ENCODE peak calls at places on chromosomes 12 and 14, in five cellular contexts. B is body of pancreas, T is A549, M is K562, D is breast epithelium. Q is an unnamed sample.

GRCh38 chr14:89327771-89328212 is 89.2 kb downstream of the FOXN3 start:
- DNase-seq in B (no peak), T (no peak), M (no peak), D (no peak), Q (no peak)

GRCh38 chr12:32947203-32947795 is 50.7 kb upstream of the PKP2 start:
- DNase-seq in B (no peak), T (peak), M (no peak), D (no peak), Q (no peak)

GRCh38 chr12:6215120-6215807 is 15.1 kb downstream of the CD9 start:
- DNase-seq in B (no peak), T (no peak), M (no peak), D (no peak), Q (no peak)

GRCh38 chr14:38339704-38340103 is 83.8 kb upstream of the CLEC14A start:
- DNase-seq in B (no peak), T (no peak), M (no peak), D (no peak), Q (no peak)

GRCh38 chr14:96914729-96915128 is 117.5 kb downstream of the VRK1 start:
- DNase-seq in B (no peak), T (no peak), M (no peak), D (no peak), Q (no peak)

GRCh38 chr14:22379727-22380126 is 209.3 kb downstream of the DAD1 start:
- DNase-seq in B (no peak), T (no peak), M (no peak), D (no peak), Q (no peak)

GRCh38 chr12:125651625-125652024 is 586.4 kb downstream of the AACS start:
- DNase-seq in B (no peak), T (no peak), M (no peak), D (no peak), Q (no peak)

GRCh38 chr14:94120667-94121335 is 8.6 kb downstream of the IFI27L2 start:
- DNase-seq in B (no peak), T (no peak), M (no peak), D (no peak), Q (no peak)

GRCh38 chr14:55847766-55848165 is 267.8 kb downstream of the KTN1 start:
- DNase-seq in B (no peak), T (no peak), M (no peak), D (no peak), Q (no peak)

DNA sequence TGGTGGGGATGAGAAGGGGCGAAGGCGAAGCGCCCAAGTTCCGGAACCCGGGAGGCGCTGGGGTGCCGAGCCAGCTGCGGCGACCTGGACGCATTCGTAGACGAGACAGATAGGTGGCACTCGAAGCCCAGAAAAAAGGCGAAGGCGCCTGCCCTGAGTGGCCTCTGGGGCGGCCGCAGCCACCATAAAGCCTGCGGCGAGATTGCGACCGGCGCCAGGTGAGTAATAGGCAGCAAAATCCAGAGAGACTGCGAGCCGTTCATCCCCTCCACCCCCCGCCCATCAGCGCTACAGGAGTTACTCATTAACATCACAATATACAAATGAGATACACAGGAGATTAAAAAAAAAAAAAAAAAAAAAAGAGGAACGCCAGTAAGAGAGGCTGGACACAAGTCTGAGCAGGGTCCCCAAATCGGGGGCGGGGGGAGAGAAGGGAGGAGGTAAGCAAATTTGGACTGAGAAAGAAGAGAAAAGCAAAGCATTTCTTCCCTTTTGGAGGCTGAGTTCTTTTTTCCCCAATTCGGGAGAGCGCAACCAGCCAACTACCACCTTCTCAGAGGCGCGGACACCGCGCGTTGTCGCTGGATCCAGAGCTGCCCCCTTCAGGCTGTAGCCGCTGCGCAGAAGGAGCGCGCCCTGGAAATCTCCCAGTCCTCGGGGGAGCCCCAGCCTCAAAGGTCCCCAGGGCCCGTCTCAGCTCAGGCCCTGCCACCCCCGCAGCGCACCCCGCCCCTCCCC is 15.7 kb downstream of the TBX3 start:
- DNase-seq in B (peak), T (peak), M (peak), D (peak), Q (peak)
- TF ChIP-seq POLR2A in B (no peak), T (no peak), M (no peak), D (no peak), Q (no peak)

GRCh38 chr12:115354476-115354890 is 670.5 kb upstream of the TBX3 start:
- DNase-seq in B (no peak), T (no peak), M (no peak), D (no peak), Q (no peak)

GRCh38 chr12:115351513-115352077 is 667.6 kb upstream of the TBX3 start:
- DNase-seq in B (no peak), T (no peak), M (no peak), D (no peak), Q (no peak)

GRCh38 chr12:115353467-115353866 is 669.5 kb upstream of the TBX3 start:
- DNase-seq in B (no peak), T (no peak), M (no peak), D (no peak), Q (no peak)

GRCh38 chr12:115355301-115355700 is 671.3 kb upstream of the TBX3 start:
- DNase-seq in B (no peak), T (no peak), M (no peak), D (no peak), Q (no peak)

DNA sequence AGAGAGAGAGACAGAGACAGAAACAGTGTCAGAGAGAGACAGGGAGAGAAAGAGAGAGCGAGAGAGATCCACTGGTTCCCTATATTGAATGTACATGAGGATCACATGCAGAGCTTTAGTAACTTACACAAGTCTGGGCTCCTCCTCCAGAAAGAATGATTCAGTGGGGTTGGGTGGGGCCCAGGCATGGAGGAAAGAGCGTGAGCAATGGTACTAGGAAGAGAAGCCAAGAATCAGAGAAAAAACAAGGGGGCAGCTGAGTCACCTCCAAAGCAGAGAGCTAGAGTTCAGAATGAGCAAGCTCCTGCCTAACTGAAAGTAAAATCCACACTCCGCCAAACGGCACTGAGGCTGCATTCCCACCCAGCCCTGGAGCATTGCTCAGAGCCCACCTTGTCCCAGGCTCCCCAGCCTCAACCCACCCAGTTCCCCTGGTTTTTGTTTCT is 670.1 kb upstream of the TBX3 start:
- DNase-seq in B (peak), T (peak), M (no peak), D (peak), Q (peak)
- H3K4me3 ChIP-seq in B (no peak), T (peak), M (no peak), D (peak), Q (peak)

DNA sequence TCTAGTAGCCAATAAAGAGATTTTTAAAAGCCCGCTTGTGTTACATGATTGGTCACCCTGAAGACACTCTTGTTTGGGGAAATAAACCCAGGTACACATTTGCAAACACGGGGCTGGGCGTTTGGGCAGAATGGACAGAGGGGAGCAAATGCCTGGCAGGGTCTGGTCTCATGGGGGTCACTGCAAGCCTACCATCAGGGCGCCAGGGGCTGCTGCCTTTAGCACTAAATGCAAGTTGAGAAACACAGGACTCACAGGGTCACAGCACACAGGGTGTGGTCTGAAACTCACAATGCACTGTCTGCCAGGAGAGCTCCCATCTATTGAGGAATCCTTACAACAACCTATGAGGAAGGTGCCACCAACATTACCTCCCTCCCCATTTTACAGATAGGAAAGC is 62.6 kb downstream of the CHGA start:
- DNase-seq in B (no peak), T (no peak), M (no peak), D (no peak), Q (no peak)
- TF ChIP-seq POLR2A in B (no peak), T (no peak), M (no peak), D (no peak), Q (no peak)

GRCh38 chr12:54004063-54004840 is 4.3 kb downstream of the HOXC9 start:
- DNase-seq in B (no peak), T (no peak), M (no peak), D (no peak), Q (no peak)

GRCh38 chr12:54003625-54004024 is 3.7 kb downstream of the HOXC9 start:
- DNase-seq in B (no peak), T (no peak), M (no peak), D (no peak), Q (no peak)

GRCh38 chr12:54005853-54006699 is 2.7 kb upstream of the HOXC8 start:
- DNase-seq in B (peak), T (peak), M (peak), D (peak), Q (peak)

GRCh38 chr12:54005531-54005852 is 3.3 kb upstream of the HOXC8 start:
- DNase-seq in B (no peak), T (no peak), M (no peak), D (no peak), Q (no peak)

DNA sequence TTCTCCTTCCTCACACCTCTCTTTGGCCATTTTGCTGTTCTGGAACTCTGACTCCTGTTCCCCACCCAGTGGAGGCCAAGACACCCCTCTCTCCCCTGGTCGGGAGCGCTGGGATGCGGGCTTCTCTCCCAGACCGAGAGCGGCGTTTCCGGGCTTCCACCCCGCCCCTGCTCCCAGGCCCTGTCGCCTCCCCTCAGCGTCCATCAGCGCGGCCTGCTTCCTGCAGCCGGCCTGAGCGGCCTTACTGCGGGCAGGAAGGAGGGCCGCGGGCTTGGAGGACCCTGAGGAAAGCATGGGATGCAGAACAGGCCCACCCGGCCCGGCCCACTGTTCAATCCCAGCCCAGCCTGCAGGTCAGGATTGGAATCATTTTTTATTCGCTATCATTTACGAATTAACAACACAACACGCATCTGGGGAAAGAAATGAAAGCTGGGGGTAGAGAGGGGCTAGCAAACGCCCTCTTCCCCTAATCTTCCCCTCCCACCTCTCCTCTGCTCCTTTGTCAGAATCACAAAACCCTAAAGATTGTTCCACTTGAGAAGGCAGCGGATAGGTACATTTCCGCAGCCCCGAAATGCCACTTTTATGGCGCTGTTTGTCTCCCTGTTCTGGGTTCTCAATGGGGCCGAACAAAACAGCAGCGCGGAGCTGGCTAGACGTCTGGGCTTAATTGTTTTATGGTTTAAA is 3.8 kb upstream of the HOXC8 start:
- DNase-seq in B (no peak), T (no peak), M (no peak), D (no peak), Q (no peak)
- H3K4me3 ChIP-seq in B (no peak), T (no peak), M (no peak), D (peak), Q (peak)

GRCh38 chr12:52270541-52271070 is 3.8 kb upstream of the KRT86 start:
- DNase-seq in B (no peak), T (no peak), M (no peak), D (no peak), Q (no peak)

GRCh38 chr12:52268212-52268611 is 6.2 kb upstream of the KRT86 start:
- DNase-seq in B (no peak), T (no peak), M (no peak), D (no peak), Q (no peak)

GRCh38 chr12:52274521-52274920 is at the start of gene KRT86:
- DNase-seq in B (no peak), T (no peak), M (no peak), D (no peak), Q (no peak)

GRCh38 chr12:52267699-52268098 is 6.7 kb upstream of the KRT86 start:
- DNase-seq in B (no peak), T (no peak), M (no peak), D (no peak), Q (no peak)

DNA sequence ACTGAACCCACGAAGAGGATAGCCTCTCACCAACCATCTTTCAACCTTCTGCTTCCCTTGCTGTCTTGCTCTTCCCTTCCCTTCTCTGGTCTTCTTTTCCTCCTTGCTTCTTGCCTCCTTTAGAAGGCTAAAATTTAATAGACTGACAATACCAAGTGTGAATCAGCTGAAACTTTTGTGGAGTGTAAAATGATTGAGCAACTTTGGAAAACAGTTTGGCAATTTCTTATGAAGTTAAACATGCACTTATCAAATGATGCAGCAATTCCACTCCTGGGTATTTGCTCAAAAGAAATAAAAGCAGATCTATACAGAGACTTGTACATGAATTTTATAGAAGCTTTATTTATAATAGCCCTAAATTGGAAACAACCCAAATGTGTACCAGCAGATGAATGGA is 3.3 kb upstream of the KRT86 start:
- DNase-seq in B (no peak), T (no peak), M (no peak), D (no peak), Q (no peak)
- TF ChIP-seq POLR2A in B (no peak), T (no peak), M (no peak), D (no peak), Q (no peak)

DNA sequence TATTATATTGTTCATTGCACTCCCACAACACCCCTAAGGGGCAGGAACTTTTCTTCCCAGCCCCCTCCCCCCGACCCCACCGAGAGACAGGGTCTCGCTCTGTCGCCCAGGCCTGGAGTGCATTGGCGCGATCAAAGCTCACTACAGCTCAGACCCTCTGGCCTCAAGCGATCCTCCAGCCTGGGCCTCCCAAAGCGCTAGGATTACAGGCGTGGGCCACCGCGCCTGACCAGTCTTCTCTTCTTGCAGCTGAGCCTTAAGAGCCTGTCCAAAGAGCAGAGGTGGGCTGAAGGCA is 310 bp upstream of the UNG start:
- DNase-seq in B (no peak), T (no peak), M (no peak), D (peak), Q (no peak)
- H3K4me3 ChIP-seq in B (no peak), T (peak), M (peak), D (no peak), Q (peak)

GRCh38 chr12:49059385-49060232 is 985 bp downstream of the KMT2D start:
- DNase-seq in B (peak), T (peak), M (no peak), D (no peak), Q (no peak)

GRCh38 chr12:49061157-49061650 is 610 bp upstream of the KMT2D start:
- DNase-seq in B (no peak), T (no peak), M (no peak), D (no peak), Q (no peak)

GRCh38 chr12:49059063-49059384 is 1.6 kb downstream of the KMT2D start:
- DNase-seq in B (no peak), T (no peak), M (no peak), D (no peak), Q (no peak)

GRCh38 chr12:49058366-49059062 is 2.1 kb downstream of the KMT2D start:
- DNase-seq in B (no peak), T (no peak), M (no peak), D (no peak), Q (no peak)

DNA sequence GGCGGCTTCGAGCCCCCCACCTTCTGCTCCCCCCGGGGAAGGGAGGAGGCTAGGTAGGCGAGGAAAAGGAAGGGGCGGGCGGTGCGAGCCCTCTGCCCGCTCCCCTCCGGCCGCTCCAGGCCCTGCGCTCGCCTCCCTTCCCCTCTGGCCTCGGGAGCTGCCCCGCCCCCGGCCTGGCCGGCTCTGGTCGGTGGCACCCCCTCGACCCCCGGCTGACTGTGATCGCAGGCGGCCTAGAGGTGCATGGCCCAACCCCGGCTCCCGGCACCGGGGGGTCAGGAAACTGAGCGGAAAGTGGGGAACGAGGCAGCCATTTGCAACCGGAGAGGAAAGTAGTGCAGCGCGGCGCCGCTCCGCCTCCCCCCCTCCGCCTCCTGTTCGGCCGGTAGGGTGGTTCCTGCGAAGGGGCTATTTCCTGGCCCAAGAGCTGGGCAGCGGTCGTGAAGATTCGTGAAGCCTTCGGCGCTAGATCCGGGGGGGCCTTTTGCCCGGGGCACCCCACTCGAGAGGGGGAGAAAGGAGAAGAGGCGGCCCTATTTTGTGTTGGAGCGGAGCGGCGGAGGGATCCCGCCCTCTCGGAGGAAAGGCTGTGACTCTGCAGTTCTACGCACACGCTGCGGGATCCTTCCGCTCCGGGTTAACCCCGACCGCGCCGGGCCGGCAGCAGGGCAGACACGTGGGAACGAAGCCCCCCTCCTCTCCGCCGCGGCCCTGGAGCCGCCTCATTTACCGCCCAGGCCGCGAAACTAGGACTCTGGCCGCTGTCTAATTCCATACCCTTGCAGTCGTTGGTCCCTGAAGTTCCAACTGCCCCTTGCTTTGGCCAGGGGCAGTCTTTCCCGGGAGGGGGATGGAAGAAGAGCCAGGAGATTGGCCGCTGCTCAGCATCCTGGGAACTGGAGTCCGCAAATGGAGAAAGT is at the start of gene KMT2D:
- DNase-seq in B (peak), T (peak), M (peak), D (peak), Q (peak)
- TF ChIP-seq POLR2A in B (peak), T (peak), M (peak), D (peak), Q (peak)

GRCh38 chr14:68394719-68395117 is 398.1 kb downstream of the ZFP36L1 start:
- DNase-seq in B (no peak), T (no peak), M (no peak), D (no peak), Q (no peak)
- H3K4me3 ChIP-seq in B (no peak), T (no peak), M (no peak), D (no peak), Q (no peak)

GRCh38 chr14:74084277-74085046 is at the start of the genes ALDH6A1 and LIN52:
- DNase-seq in B (peak), T (peak), M (peak), D (peak), Q (peak)
- TF ChIP-seq POLR2A in B (peak), T (peak), M (peak), D (peak), Q (peak)

DNA sequence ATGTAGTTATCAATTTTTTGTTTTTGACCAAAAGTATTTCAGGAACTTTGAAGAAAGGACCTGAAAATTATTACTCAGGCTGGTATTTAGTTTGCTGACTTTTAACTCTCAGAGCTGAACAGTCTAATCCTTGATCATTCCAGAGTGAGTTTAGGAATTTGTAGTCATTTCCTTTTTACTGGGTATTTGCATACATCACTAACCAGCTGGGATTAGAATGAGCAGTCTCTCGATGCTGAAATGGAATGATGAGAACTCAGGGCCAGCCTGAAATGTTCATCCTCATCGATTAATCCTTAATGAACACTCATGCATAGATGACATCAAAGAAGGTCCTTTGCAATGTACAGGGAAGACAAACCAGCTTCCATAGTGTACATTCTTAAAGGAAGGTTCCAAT is 14.8 kb downstream of the FBXL14 start:
- DNase-seq in B (no peak), T (no peak), M (no peak), D (no peak), Q (no peak)
- H3K4me3 ChIP-seq in B (no peak), T (no peak), M (no peak), D (no peak), Q (no peak)